ENCODE peak calls at places on chromosomes 11 and 22, in seven cellular contexts. One of them, this sample, is unnamed.

GRCh38 chr11:118885831-118886571 is 2.3 kb downstream of the CXCR5 start:
- DNase-seq in naive thymus-derived CD8-positive, alpha-beta T cell: no peak
- DNase-seq in germinal center: no peak
- DNase-seq in NCI-H460: no peak
- DNase-seq in chondrocyte: no peak
- DNase-seq in GM23338: no peak
- DNase-seq in stimulated activated CD4-positive, alpha-beta T cell treated with anti-CD3 and anti-CD28 coated beads, Interleukin-1b, Interleukin-23, amount 100 ng/mL, for 48 hours: no peak
- DNase-seq in this sample: no peak

GRCh38 chr22:49966716-49967332 is 6.3 kb downstream of the PIM3 start:
- DNase-seq in GM23338: no peak
- DNase-seq in germinal center: no peak
- DNase-seq in stimulated activated CD4-positive, alpha-beta T cell treated with anti-CD3 and anti-CD28 coated beads, Interleukin-1b, Interleukin-23, amount 100 ng/mL, for 48 hours: no peak
- DNase-seq in chondrocyte: no peak
- DNase-seq in naive thymus-derived CD8-positive, alpha-beta T cell: no peak
- DNase-seq in NCI-H460: no peak
- DNase-seq in this sample: no peak

GRCh38 chr11:33618956-33619355 is 81.7 kb downstream of the C11orf91 start:
- DNase-seq in GM23338: no peak
- DNase-seq in germinal center: no peak
- DNase-seq in stimulated activated CD4-positive, alpha-beta T cell treated with anti-CD3 and anti-CD28 coated beads, Interleukin-1b, Interleukin-23, amount 100 ng/mL, for 48 hours: no peak
- DNase-seq in naive thymus-derived CD8-positive, alpha-beta T cell: no peak
- DNase-seq in chondrocyte: no peak
- DNase-seq in NCI-H460: no peak
- DNase-seq in this sample: no peak

GRCh38 chr11:68093565-68093964 is 27.6 kb downstream of the CHKA start:
- DNase-seq in NCI-H460: no peak
- DNase-seq in GM23338: no peak
- DNase-seq in chondrocyte: no peak
- DNase-seq in stimulated activated CD4-positive, alpha-beta T cell treated with anti-CD3 and anti-CD28 coated beads, Interleukin-1b, Interleukin-23, amount 100 ng/mL, for 48 hours: no peak
- DNase-seq in naive thymus-derived CD8-positive, alpha-beta T cell: no peak
- DNase-seq in germinal center: no peak
- DNase-seq in this sample: no peak

GRCh38 chr11:36012410-36012809 is 68.5 kb downstream of the LDLRAD3 start:
- DNase-seq in naive thymus-derived CD8-positive, alpha-beta T cell: no peak
- DNase-seq in germinal center: no peak
- DNase-seq in GM23338: no peak
- DNase-seq in stimulated activated CD4-positive, alpha-beta T cell treated with anti-CD3 and anti-CD28 coated beads, Interleukin-1b, Interleukin-23, amount 100 ng/mL, for 48 hours: no peak
- DNase-seq in chondrocyte: no peak
- DNase-seq in NCI-H460: no peak
- DNase-seq in this sample: no peak

GRCh38 chr11:69327741-69328191 is 33.8 kb downstream of the MYEOV start:
- DNase-seq in GM23338: no peak
- DNase-seq in NCI-H460: no peak
- DNase-seq in chondrocyte: peak; percentile 55
- DNase-seq in naive thymus-derived CD8-positive, alpha-beta T cell: peak; percentile 11
- DNase-seq in germinal center: no peak
- DNase-seq in stimulated activated CD4-positive, alpha-beta T cell treated with anti-CD3 and anti-CD28 coated beads, Interleukin-1b, Interleukin-23, amount 100 ng/mL, for 48 hours: no peak
- DNase-seq in this sample: no peak

GRCh38 chr22:34975721-34976120 is 90.2 kb upstream of the ISX start:
- DNase-seq in germinal center: no peak
- DNase-seq in NCI-H460: no peak
- DNase-seq in chondrocyte: no peak
- DNase-seq in stimulated activated CD4-positive, alpha-beta T cell treated with anti-CD3 and anti-CD28 coated beads, Interleukin-1b, Interleukin-23, amount 100 ng/mL, for 48 hours: no peak
- DNase-seq in naive thymus-derived CD8-positive, alpha-beta T cell: no peak
- DNase-seq in GM23338: peak; percentile 60
- DNase-seq in this sample: no peak

GRCh38 chr11:67636962-67637361 is 2.6 kb downstream of the TBX10 start:
- DNase-seq in NCI-H460: no peak
- DNase-seq in germinal center: no peak
- DNase-seq in stimulated activated CD4-positive, alpha-beta T cell treated with anti-CD3 and anti-CD28 coated beads, Interleukin-1b, Interleukin-23, amount 100 ng/mL, for 48 hours: no peak
- DNase-seq in chondrocyte: no peak
- DNase-seq in GM23338: no peak
- DNase-seq in naive thymus-derived CD8-positive, alpha-beta T cell: no peak
- DNase-seq in this sample: no peak

GRCh38 chr22:25027552-25027951 is 75.0 kb downstream of the KIAA1671 start:
- DNase-seq in germinal center: no peak
- DNase-seq in naive thymus-derived CD8-positive, alpha-beta T cell: no peak
- DNase-seq in GM23338: no peak
- DNase-seq in NCI-H460: no peak
- DNase-seq in chondrocyte: no peak
- DNase-seq in stimulated activated CD4-positive, alpha-beta T cell treated with anti-CD3 and anti-CD28 coated beads, Interleukin-1b, Interleukin-23, amount 100 ng/mL, for 48 hours: no peak
- DNase-seq in this sample: no peak

GRCh38 chr11:131354251-131354701 is 16.1 kb upstream of the NTM start:
- DNase-seq in GM23338: peak; percentile 38
- DNase-seq in germinal center: no peak
- DNase-seq in chondrocyte: no peak
- DNase-seq in NCI-H460: peak; percentile 17
- DNase-seq in stimulated activated CD4-positive, alpha-beta T cell treated with anti-CD3 and anti-CD28 coated beads, Interleukin-1b, Interleukin-23, amount 100 ng/mL, for 48 hours: no peak
- DNase-seq in naive thymus-derived CD8-positive, alpha-beta T cell: no peak
- DNase-seq in this sample: no peak

GRCh38 chr11:2588809-2589537 is 110.8 kb downstream of the KCNQ1OT1 start:
- DNase-seq in naive thymus-derived CD8-positive, alpha-beta T cell: no peak
- DNase-seq in GM23338: no peak
- DNase-seq in NCI-H460: no peak
- DNase-seq in chondrocyte: peak; percentile 79
- DNase-seq in germinal center: no peak
- DNase-seq in stimulated activated CD4-positive, alpha-beta T cell treated with anti-CD3 and anti-CD28 coated beads, Interleukin-1b, Interleukin-23, amount 100 ng/mL, for 48 hours: no peak
- DNase-seq in this sample: no peak

GRCh38 chr22:35732116-35732515 is 14.4 kb downstream of the APOL5 start:
- DNase-seq in NCI-H460: no peak
- DNase-seq in naive thymus-derived CD8-positive, alpha-beta T cell: no peak
- DNase-seq in chondrocyte: no peak
- DNase-seq in GM23338: no peak
- DNase-seq in germinal center: no peak
- DNase-seq in stimulated activated CD4-positive, alpha-beta T cell treated with anti-CD3 and anti-CD28 coated beads, Interleukin-1b, Interleukin-23, amount 100 ng/mL, for 48 hours: no peak
- DNase-seq in this sample: no peak

GRCh38 chr11:59053387-59053786 is 32.7 kb upstream of the GLYATL1B start:
- DNase-seq in NCI-H460: peak; percentile 34
- DNase-seq in chondrocyte: no peak
- DNase-seq in naive thymus-derived CD8-positive, alpha-beta T cell: peak; percentile 74
- DNase-seq in germinal center: no peak
- DNase-seq in GM23338: peak; percentile 80
- DNase-seq in stimulated activated CD4-positive, alpha-beta T cell treated with anti-CD3 and anti-CD28 coated beads, Interleukin-1b, Interleukin-23, amount 100 ng/mL, for 48 hours: peak; percentile 76
- DNase-seq in this sample: peak; percentile 20

GRCh38 chr11:5808500-5809121 is at the start of gene OR52N2:
- DNase-seq in germinal center: peak; percentile 24
- DNase-seq in NCI-H460: peak; percentile 67
- DNase-seq in chondrocyte: no peak
- DNase-seq in stimulated activated CD4-positive, alpha-beta T cell treated with anti-CD3 and anti-CD28 coated beads, Interleukin-1b, Interleukin-23, amount 100 ng/mL, for 48 hours: peak; percentile 66
- DNase-seq in naive thymus-derived CD8-positive, alpha-beta T cell: peak; percentile 73
- DNase-seq in GM23338: peak; percentile 88
- DNase-seq in this sample: peak; percentile 78

GRCh38 chr11:12494699-12495098 is 117.3 kb downstream of the PARVA start:
- DNase-seq in germinal center: no peak
- DNase-seq in NCI-H460: no peak
- DNase-seq in stimulated activated CD4-positive, alpha-beta T cell treated with anti-CD3 and anti-CD28 coated beads, Interleukin-1b, Interleukin-23, amount 100 ng/mL, for 48 hours: no peak
- DNase-seq in naive thymus-derived CD8-positive, alpha-beta T cell: no peak
- DNase-seq in chondrocyte: no peak
- DNase-seq in GM23338: no peak
- DNase-seq in this sample: no peak

GRCh38 chr11:122210378-122210995 is 94.5 kb upstream of the BLID start:
- DNase-seq in chondrocyte: no peak
- DNase-seq in NCI-H460: no peak
- DNase-seq in stimulated activated CD4-positive, alpha-beta T cell treated with anti-CD3 and anti-CD28 coated beads, Interleukin-1b, Interleukin-23, amount 100 ng/mL, for 48 hours: no peak
- DNase-seq in naive thymus-derived CD8-positive, alpha-beta T cell: no peak
- DNase-seq in germinal center: no peak
- DNase-seq in GM23338: no peak
- DNase-seq in this sample: no peak

GRCh38 chr22:38177926-38178604 is 3.6 kb downstream of the PLA2G6 start:
- DNase-seq in germinal center: no peak
- DNase-seq in chondrocyte: no peak
- DNase-seq in naive thymus-derived CD8-positive, alpha-beta T cell: no peak
- DNase-seq in stimulated activated CD4-positive, alpha-beta T cell treated with anti-CD3 and anti-CD28 coated beads, Interleukin-1b, Interleukin-23, amount 100 ng/mL, for 48 hours: no peak
- DNase-seq in GM23338: peak; percentile 33
- DNase-seq in NCI-H460: no peak
- DNase-seq in this sample: peak; percentile 90

GRCh38 chr22:38110863-38111852 is 674 bp upstream of the BAIAP2L2 start:
- DNase-seq in GM23338: peak; percentile 72
- DNase-seq in NCI-H460: peak; percentile 6
- DNase-seq in germinal center: no peak
- DNase-seq in naive thymus-derived CD8-positive, alpha-beta T cell: no peak
- DNase-seq in chondrocyte: no peak
- DNase-seq in stimulated activated CD4-positive, alpha-beta T cell treated with anti-CD3 and anti-CD28 coated beads, Interleukin-1b, Interleukin-23, amount 100 ng/mL, for 48 hours: no peak
- DNase-seq in this sample: peak; percentile 57

GRCh38 chr11:106694501-106694900 is 323.8 kb downstream of the GUCY1A2 start:
- DNase-seq in NCI-H460: no peak
- DNase-seq in germinal center: no peak
- DNase-seq in GM23338: no peak
- DNase-seq in stimulated activated CD4-positive, alpha-beta T cell treated with anti-CD3 and anti-CD28 coated beads, Interleukin-1b, Interleukin-23, amount 100 ng/mL, for 48 hours: no peak
- DNase-seq in chondrocyte: no peak
- DNase-seq in naive thymus-derived CD8-positive, alpha-beta T cell: no peak
- DNase-seq in this sample: no peak

GRCh38 chr11:34549271-34549670 is 35.7 kb upstream of the ELF5 start:
- DNase-seq in NCI-H460: no peak
- DNase-seq in chondrocyte: no peak
- DNase-seq in naive thymus-derived CD8-positive, alpha-beta T cell: no peak
- DNase-seq in germinal center: no peak
- DNase-seq in stimulated activated CD4-positive, alpha-beta T cell treated with anti-CD3 and anti-CD28 coated beads, Interleukin-1b, Interleukin-23, amount 100 ng/mL, for 48 hours: no peak
- DNase-seq in GM23338: no peak
- DNase-seq in this sample: no peak

GRCh38 chr11:66966351-66966750 is 8.2 kb upstream of the PC start:
- DNase-seq in germinal center: no peak
- DNase-seq in NCI-H460: no peak
- DNase-seq in chondrocyte: no peak
- DNase-seq in naive thymus-derived CD8-positive, alpha-beta T cell: no peak
- DNase-seq in GM23338: no peak
- DNase-seq in stimulated activated CD4-positive, alpha-beta T cell treated with anti-CD3 and anti-CD28 coated beads, Interleukin-1b, Interleukin-23, amount 100 ng/mL, for 48 hours: no peak
- DNase-seq in this sample: no peak

GRCh38 chr22:26711205-26711958 is 54.0 kb downstream of the MIAT start:
- DNase-seq in germinal center: no peak
- DNase-seq in chondrocyte: no peak
- DNase-seq in GM23338: no peak
- DNase-seq in naive thymus-derived CD8-positive, alpha-beta T cell: no peak
- DNase-seq in NCI-H460: no peak
- DNase-seq in stimulated activated CD4-positive, alpha-beta T cell treated with anti-CD3 and anti-CD28 coated beads, Interleukin-1b, Interleukin-23, amount 100 ng/mL, for 48 hours: no peak
- DNase-seq in this sample: no peak

GRCh38 chr11:129066229-129066628 is 123.6 kb upstream of the TP53AIP1 start:
- DNase-seq in GM23338: no peak
- DNase-seq in stimulated activated CD4-positive, alpha-beta T cell treated with anti-CD3 and anti-CD28 coated beads, Interleukin-1b, Interleukin-23, amount 100 ng/mL, for 48 hours: no peak
- DNase-seq in NCI-H460: no peak
- DNase-seq in germinal center: no peak
- DNase-seq in chondrocyte: no peak
- DNase-seq in naive thymus-derived CD8-positive, alpha-beta T cell: no peak
- DNase-seq in this sample: no peak

GRCh38 chr11:12214751-12215150 is 104.4 kb downstream of the MICAL2 start:
- DNase-seq in chondrocyte: no peak
- DNase-seq in NCI-H460: no peak
- DNase-seq in stimulated activated CD4-positive, alpha-beta T cell treated with anti-CD3 and anti-CD28 coated beads, Interleukin-1b, Interleukin-23, amount 100 ng/mL, for 48 hours: no peak
- DNase-seq in GM23338: no peak
- DNase-seq in naive thymus-derived CD8-positive, alpha-beta T cell: no peak
- DNase-seq in germinal center: no peak
- DNase-seq in this sample: no peak

GRCh38 chr11:65662247-65662801 is 392 bp downstream of the RELA start:
- DNase-seq in naive thymus-derived CD8-positive, alpha-beta T cell: no peak
- DNase-seq in GM23338: no peak
- DNase-seq in stimulated activated CD4-positive, alpha-beta T cell treated with anti-CD3 and anti-CD28 coated beads, Interleukin-1b, Interleukin-23, amount 100 ng/mL, for 48 hours: no peak
- DNase-seq in germinal center: no peak
- DNase-seq in NCI-H460: no peak
- DNase-seq in chondrocyte: peak; percentile 67
- DNase-seq in this sample: no peak

GRCh38 chr11:109733245-109733644 is 311.3 kb downstream of the C11orf87 start:
- DNase-seq in stimulated activated CD4-positive, alpha-beta T cell treated with anti-CD3 and anti-CD28 coated beads, Interleukin-1b, Interleukin-23, amount 100 ng/mL, for 48 hours: no peak
- DNase-seq in GM23338: no peak
- DNase-seq in chondrocyte: no peak
- DNase-seq in naive thymus-derived CD8-positive, alpha-beta T cell: no peak
- DNase-seq in NCI-H460: no peak
- DNase-seq in germinal center: no peak
- DNase-seq in this sample: no peak

GRCh38 chr11:66541892-66542291 is 4.0 kb downstream of the ZDHHC24 start:
- DNase-seq in naive thymus-derived CD8-positive, alpha-beta T cell: no peak
- DNase-seq in GM23338: no peak
- DNase-seq in chondrocyte: no peak
- DNase-seq in germinal center: no peak
- DNase-seq in NCI-H460: no peak
- DNase-seq in stimulated activated CD4-positive, alpha-beta T cell treated with anti-CD3 and anti-CD28 coated beads, Interleukin-1b, Interleukin-23, amount 100 ng/mL, for 48 hours: no peak
- DNase-seq in this sample: no peak

GRCh38 chr11:35485656-35486318 is 39.6 kb downstream of the PAMR1 start:
- DNase-seq in germinal center: peak; percentile 61
- DNase-seq in stimulated activated CD4-positive, alpha-beta T cell treated with anti-CD3 and anti-CD28 coated beads, Interleukin-1b, Interleukin-23, amount 100 ng/mL, for 48 hours: peak; percentile 70
- DNase-seq in GM23338: peak; percentile 96
- DNase-seq in chondrocyte: no peak
- DNase-seq in NCI-H460: peak; percentile 70
- DNase-seq in naive thymus-derived CD8-positive, alpha-beta T cell: peak; percentile 68
- DNase-seq in this sample: peak; percentile 80

GRCh38 chr22:20058989-20059770 is 20.9 kb upstream of the DGCR8 start:
- DNase-seq in NCI-H460: no peak
- DNase-seq in naive thymus-derived CD8-positive, alpha-beta T cell: no peak
- DNase-seq in stimulated activated CD4-positive, alpha-beta T cell treated with anti-CD3 and anti-CD28 coated beads, Interleukin-1b, Interleukin-23, amount 100 ng/mL, for 48 hours: no peak
- DNase-seq in GM23338: no peak
- DNase-seq in chondrocyte: no peak
- DNase-seq in germinal center: no peak
- DNase-seq in this sample: no peak

This sample was measured in LoVo.